ENCODE peak calls at places on chromosome 2, in ten cellular contexts. Q is thoracic aorta; U is left lung; Y is GM23248; C is BJ; P is naive thymus-derived CD4-positive, alpha-beta T cell; O is tibial artery; L is stomach; A is neural progenitor cell; V is GM23338. T is an unnamed sample. For H3K27me3, the result is how much of the 10 kb centered on the place peaks cover.

GRCh38 chr2:79887747-79888374 is 375.0 kb downstream of the CTNNA2 start:
- DNase-seq in Q (no peak), U (no peak), Y (peak), C (peak), P (peak), O (no peak), L (no peak), A (peak), V (peak), T (peak)

GRCh38 chr2:129729646-129730045 is 249.8 kb upstream of the RAB6C start:
- DNase-seq in Q (no peak), U (no peak), Y (no peak), C (no peak), P (no peak), O (no peak), L (no peak), A (no peak), V (no peak), T (no peak)

GRCh38 chr2:96147593-96148201 is 2.5 kb upstream of the DUSP2 start:
- DNase-seq in Q (peak), U (peak), Y (no peak), C (no peak), P (no peak), O (peak), L (no peak), A (no peak), V (no peak), T (peak)

GRCh38 chr2:183164111-183165015 is 40.1 kb downstream of the NUP35 start:
- DNase-seq in Q (no peak), U (no peak), Y (no peak), C (no peak), P (no peak), O (no peak), L (no peak), A (no peak), V (no peak), T (no peak)

GRCh38 chr2:112579280-112579679 is 5.1 kb upstream of the CHCHD5 start:
- DNase-seq in Q (no peak), U (no peak), Y (peak), C (peak), P (no peak), O (no peak), L (no peak), A (no peak), V (no peak), T (no peak)

GRCh38 chr2:222318026-222318711 is 19.4 kb upstream of the PAX3 start:
- DNase-seq in Q (no peak), U (peak), Y (peak), C (no peak), P (no peak), O (no peak), L (peak), A (peak), V (peak), T (peak)

GRCh38 chr2:120959426-120959825 is 223.8 kb downstream of the GLI2 start:
- DNase-seq in Q (no peak), U (no peak), Y (no peak), C (no peak), P (no peak), O (no peak), L (no peak), A (no peak), V (no peak), T (no peak)

GRCh38 chr2:66574701-66575624 is 140.0 kb downstream of the MEIS1 start:
- DNase-seq in Q (no peak), U (peak), Y (peak), C (no peak), P (no peak), O (peak), L (no peak), A (peak), V (peak), T (peak)

GRCh38 chr2:155866477-155866876 is 466.0 kb downstream of the NR4A2 start:
- DNase-seq in Q (no peak), U (no peak), Y (no peak), C (no peak), P (no peak), O (no peak), L (no peak), A (peak), V (peak), T (no peak)

GRCh38 chr2:86243950-86244733 is 44.9 kb downstream of the MRPL35 start:
- DNase-seq in Q (no peak), U (no peak), Y (no peak), C (no peak), P (no peak), O (peak), L (no peak), A (no peak), V (no peak), T (no peak)

GRCh38 chr2:196853301-196854087 is 44.3 kb upstream of the C2orf66 start:
- DNase-seq in Q (no peak), U (no peak), Y (no peak), C (no peak), P (no peak), O (no peak), L (no peak), A (no peak), V (no peak), T (no peak)

GRCh38 chr2:198880986-198881385 is 576.8 kb downstream of the SATB2 start:
- DNase-seq in Q (no peak), U (no peak), Y (no peak), C (no peak), P (no peak), O (no peak), L (no peak), A (no peak), V (no peak), T (no peak)

GRCh38 chr2:85871494-85872164 is 17.2 kb downstream of the ST3GAL5 start:
- DNase-seq in Q (no peak), U (no peak), Y (no peak), C (no peak), P (no peak), O (no peak), L (no peak), A (no peak), V (no peak), T (no peak)

GRCh38 chr2:10126627-10127026 is 4.1 kb downstream of the RRM2 start:
- DNase-seq in Q (no peak), U (no peak), Y (no peak), C (no peak), P (no peak), O (no peak), L (no peak), A (no peak), V (no peak), T (no peak)

GRCh38 chr2:23681356-23682140 is 245.4 kb downstream of the ATAD2B start:
- DNase-seq in Q (no peak), U (no peak), Y (no peak), C (no peak), P (no peak), O (no peak), L (no peak), A (no peak), V (no peak), T (peak)

DNA sequence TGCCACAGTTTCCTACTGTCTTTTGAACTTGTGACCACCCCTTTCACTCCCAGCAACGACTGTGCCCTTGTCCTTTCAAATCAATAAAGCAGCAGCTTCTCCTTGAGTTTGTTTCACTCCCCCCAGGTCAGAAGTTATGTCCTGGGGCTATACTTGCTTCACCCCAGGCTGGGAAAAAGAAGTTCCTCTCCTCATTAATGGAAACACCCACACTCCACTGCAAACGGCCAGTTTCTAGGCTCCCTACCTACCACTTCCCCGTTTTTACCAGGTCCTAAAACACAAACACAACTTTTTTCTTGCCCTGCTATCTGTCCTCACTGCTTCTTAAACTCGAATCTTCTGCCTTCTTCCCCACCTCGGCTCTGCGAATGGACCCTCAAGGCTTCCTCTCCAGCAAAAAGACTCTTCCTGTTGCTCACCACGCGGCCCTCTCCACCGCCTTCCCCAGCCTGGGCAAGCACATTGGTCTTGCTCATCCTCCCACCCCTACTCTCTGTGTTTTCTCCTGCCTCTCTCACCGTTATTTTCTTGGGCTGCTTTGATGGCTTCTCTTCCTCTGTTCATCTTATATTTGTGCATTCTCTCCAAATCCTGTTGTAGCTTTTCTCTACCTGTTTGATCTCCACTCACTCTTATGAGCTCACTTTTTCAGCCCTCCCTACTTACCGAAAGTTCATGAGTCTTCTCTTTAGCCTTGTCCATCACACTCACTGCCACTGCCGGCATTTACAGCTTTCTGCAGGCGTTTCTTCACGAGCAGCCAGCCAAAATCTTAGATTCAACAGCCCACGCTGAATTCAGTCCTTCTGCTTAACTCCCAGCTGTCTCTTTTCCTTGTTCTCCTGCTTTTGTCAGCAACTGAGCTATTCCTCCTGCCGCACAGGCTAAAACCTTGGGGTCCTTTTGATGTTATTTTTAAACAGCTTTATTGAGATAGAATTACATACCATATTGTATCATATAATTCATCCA is 7.0 kb upstream of the SP5 start:
- DNase-seq in Q (no peak), U (no peak), Y (peak), C (no peak), P (no peak), O (no peak), L (no peak), A (no peak), V (peak), T (no peak)
- H3K27me3 ChIP-seq in Q (under half), U (under half), Y (under half), C (under half), P (under half), O (under half), L (under half), A (half or more), V (half or more), T (under half)

DNA sequence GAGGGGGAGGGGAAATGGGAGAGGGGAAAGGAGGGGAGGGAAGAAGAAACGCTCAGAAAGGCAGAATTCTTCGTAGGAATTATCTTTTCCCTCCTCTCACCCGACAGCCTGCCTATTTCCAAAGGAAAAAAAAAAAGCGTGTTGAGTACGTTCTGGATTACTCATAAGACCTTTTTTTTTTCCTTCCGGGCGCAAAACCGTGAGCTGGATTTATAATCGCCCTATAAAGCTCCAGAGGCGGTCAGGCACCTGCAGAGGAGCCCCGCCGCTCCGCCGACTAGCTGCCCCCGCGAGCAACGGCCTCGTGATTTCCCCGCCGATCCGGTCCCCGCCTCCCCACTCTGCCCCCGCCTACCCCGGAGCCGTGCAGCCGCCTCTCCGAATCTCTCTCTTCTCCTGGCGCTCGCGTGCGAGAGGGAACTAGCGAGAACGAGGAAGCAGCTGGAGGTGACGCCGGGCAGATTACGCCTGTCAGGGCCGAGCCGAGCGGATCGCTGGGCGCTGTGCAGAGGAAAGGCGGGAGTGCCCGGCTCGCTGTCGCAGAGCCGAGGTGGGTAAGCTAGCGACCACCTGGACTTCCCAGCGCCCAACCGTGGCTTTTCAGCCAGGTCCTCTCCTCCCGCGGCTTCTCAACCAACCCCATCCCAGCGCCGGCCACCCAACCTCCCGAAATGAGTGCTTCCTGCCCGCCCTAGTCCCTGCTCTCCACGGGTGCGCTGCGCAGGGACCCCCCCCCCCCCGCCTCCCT is at the start of gene GAD1:
- DNase-seq in Q (no peak), U (peak), Y (peak), C (no peak), P (peak), O (peak), L (peak), A (peak), V (peak), T (peak)
- H3K27me3 ChIP-seq in Q (under half), U (half or more), Y (half or more), C (half or more), P (half or more), O (half or more), L (half or more), A (half or more), V (half or more), T (under half)

DNA sequence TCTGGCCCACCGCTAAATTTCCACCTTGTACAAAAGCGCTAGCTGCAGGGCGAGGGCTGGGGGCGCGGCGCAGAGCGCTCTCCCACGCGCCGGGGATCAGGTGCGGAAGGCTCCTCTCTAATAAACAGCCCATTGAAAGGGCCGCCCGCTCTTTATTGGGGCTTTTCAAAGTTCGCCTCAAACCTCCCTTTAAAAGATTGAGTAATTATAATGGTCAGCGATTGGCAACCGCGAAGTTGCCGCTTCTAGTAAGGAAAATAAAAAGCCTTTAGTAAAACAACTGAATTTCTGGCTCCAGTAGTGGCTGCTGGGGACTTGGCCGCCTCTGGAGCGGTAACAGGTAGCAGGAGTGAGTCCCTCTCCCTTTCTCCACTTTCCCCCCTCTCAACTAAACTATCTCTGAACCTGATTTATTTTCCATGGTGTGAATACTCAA is 755 bp downstream of the NEUROD1 start:
- DNase-seq in Q (no peak), U (no peak), Y (no peak), C (no peak), P (no peak), O (no peak), L (no peak), A (no peak), V (no peak), T (peak)
- H3K27me3 ChIP-seq in Q (under half), U (half or more), Y (half or more), C (half or more), P (under half), O (half or more), L (half or more), A (half or more), V (half or more), T (under half)

DNA sequence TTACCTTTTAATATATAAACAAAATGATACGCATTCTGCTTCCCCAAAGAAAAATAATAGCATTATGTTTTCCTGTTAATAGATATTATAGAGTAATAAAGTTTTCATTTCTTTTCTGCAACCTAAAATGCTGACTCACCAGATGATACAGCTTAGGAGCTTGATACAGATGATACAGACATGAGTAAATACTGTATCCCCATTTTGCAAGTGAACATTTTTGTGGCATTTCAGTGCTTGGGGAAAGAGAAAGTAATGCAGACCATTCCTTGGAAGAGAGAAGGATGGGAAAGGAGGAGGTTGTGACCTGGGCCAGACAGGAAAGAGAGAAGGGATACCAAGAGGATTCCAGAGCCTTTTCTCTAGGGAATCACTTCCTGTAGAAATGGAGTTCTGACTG is 97.5 kb upstream of the FSHR start:
- DNase-seq in Q (no peak), U (no peak), Y (peak), C (peak), P (no peak), O (no peak), L (no peak), A (no peak), V (no peak), T (no peak)
- H3K27me3 ChIP-seq in Q (under half), U (under half), Y (under half), C (under half), P (under half), O (under half), L (under half), A (under half), V (under half), T (under half)

GRCh38 chr2:41719756-41720155 is 328.1 kb upstream of the PKDCC start:
- DNase-seq in Q (no peak), U (no peak), Y (no peak), C (no peak), P (no peak), O (no peak), L (no peak), A (no peak), V (no peak), T (no peak)

GRCh38 chr2:41722668-41723369 is 325.0 kb upstream of the PKDCC start:
- DNase-seq in Q (peak), U (no peak), Y (no peak), C (no peak), P (no peak), O (peak), L (no peak), A (no peak), V (no peak), T (no peak)

GRCh38 chr2:41720298-41720697 is 327.5 kb upstream of the PKDCC start:
- DNase-seq in Q (no peak), U (no peak), Y (no peak), C (no peak), P (no peak), O (no peak), L (no peak), A (no peak), V (no peak), T (no peak)

GRCh38 chr2:41718703-41719102 is 329.1 kb upstream of the PKDCC start:
- DNase-seq in Q (no peak), U (no peak), Y (no peak), C (no peak), P (no peak), O (no peak), L (no peak), A (no peak), V (no peak), T (no peak)

GRCh38 chr2:41720702-41721344 is 327.0 kb upstream of the PKDCC start:
- DNase-seq in Q (no peak), U (no peak), Y (no peak), C (no peak), P (no peak), O (no peak), L (no peak), A (no peak), V (no peak), T (no peak)
- H3K27me3 ChIP-seq in Q (under half), U (under half), Y (under half), C (under half), P (under half), O (under half), L (under half), A (under half), V (under half), T (under half)

GRCh38 chr2:226644342-226644957 is 155.2 kb downstream of the IRS1 start:
- DNase-seq in Q (no peak), U (no peak), Y (peak), C (no peak), P (no peak), O (no peak), L (no peak), A (no peak), V (no peak), T (no peak)
- H3K27me3 ChIP-seq in Q (under half), U (under half), Y (under half), C (under half), P (under half), O (under half), L (under half), A (under half), V (under half), T (under half)

GRCh38 chr2:100126172-100126571 is 16.2 kb downstream of the AFF3 start:
- DNase-seq in Q (no peak), U (no peak), Y (no peak), C (no peak), P (no peak), O (no peak), L (peak), A (no peak), V (no peak), T (peak)
- H3K27me3 ChIP-seq in Q (under half), U (under half), Y (under half), C (under half), P (under half), O (under half), L (under half), A (half or more), V (under half), T (under half)

T was measured in WERI-Rb-1.